ENCODE peak calls at places on chromosomes 4 and X, in ten cellular contexts. One of them, this sample, is unnamed. For H3K4me1, the result is how much of the 10 kb centered on the place peaks cover.

GRCh38 chr4:84578540-84579409 is 4.2 kb upstream of the CDS1 start:
- DNase-seq in neuronal stem cell: no peak
- DNase-seq in pancreas: no peak
- DNase-seq in aorta: no peak
- DNase-seq in left ventricle myocardium inferior: no peak
- DNase-seq in ascending aorta: no peak
- DNase-seq in spleen: no peak
- DNase-seq in ovary: no peak
- DNase-seq in CD8-positive, alpha-beta T cell: no peak
- DNase-seq in IMR-90: peak
- DNase-seq in this sample: no peak

GRCh38 chr4:20625460-20625859 is 74.8 kb upstream of the PACRGL start:
- DNase-seq in neuronal stem cell: no peak
- DNase-seq in pancreas: no peak
- DNase-seq in aorta: peak
- DNase-seq in left ventricle myocardium inferior: no peak
- DNase-seq in ascending aorta: peak
- DNase-seq in spleen: no peak
- DNase-seq in ovary: no peak
- DNase-seq in CD8-positive, alpha-beta T cell: no peak
- DNase-seq in IMR-90: no peak
- DNase-seq in this sample: no peak

GRCh38 chr4:120672558-120673147 is 249.9 kb downstream of the PRDM5 start:
- DNase-seq in neuronal stem cell: no peak
- DNase-seq in pancreas: no peak
- DNase-seq in aorta: no peak
- DNase-seq in left ventricle myocardium inferior: no peak
- DNase-seq in ascending aorta: no peak
- DNase-seq in spleen: no peak
- DNase-seq in ovary: no peak
- DNase-seq in CD8-positive, alpha-beta T cell: no peak
- DNase-seq in IMR-90: no peak
- DNase-seq in this sample: no peak

GRCh38 chrX:130086414-130087207 is 23.7 kb downstream of the ELF4 start:
- DNase-seq in neuronal stem cell: no peak
- DNase-seq in pancreas: no peak
- DNase-seq in aorta: no peak
- DNase-seq in left ventricle myocardium inferior: no peak
- DNase-seq in ascending aorta: no peak
- DNase-seq in spleen: peak
- DNase-seq in ovary: no peak
- DNase-seq in CD8-positive, alpha-beta T cell: peak
- DNase-seq in IMR-90: no peak
- DNase-seq in this sample: peak

GRCh38 chr4:166673911-166674310 is 560.4 kb downstream of the SPOCK3 start:
- DNase-seq in neuronal stem cell: no peak
- DNase-seq in pancreas: no peak
- DNase-seq in aorta: no peak
- DNase-seq in left ventricle myocardium inferior: no peak
- DNase-seq in ascending aorta: no peak
- DNase-seq in spleen: no peak
- DNase-seq in ovary: no peak
- DNase-seq in CD8-positive, alpha-beta T cell: no peak
- DNase-seq in IMR-90: no peak
- DNase-seq in this sample: no peak

GRCh38 chrX:90026730-90027129 is 105.0 kb downstream of the TGIF2LX start:
- DNase-seq in neuronal stem cell: no peak
- DNase-seq in pancreas: no peak
- DNase-seq in aorta: no peak
- DNase-seq in left ventricle myocardium inferior: no peak
- DNase-seq in ascending aorta: no peak
- DNase-seq in spleen: no peak
- DNase-seq in ovary: no peak
- DNase-seq in CD8-positive, alpha-beta T cell: no peak
- DNase-seq in IMR-90: no peak
- DNase-seq in this sample: no peak

GRCh38 chr4:124428648-124429047 is 283.9 kb downstream of the ANKRD50 start:
- DNase-seq in neuronal stem cell: no peak
- DNase-seq in pancreas: no peak
- DNase-seq in aorta: no peak
- DNase-seq in left ventricle myocardium inferior: no peak
- DNase-seq in ascending aorta: no peak
- DNase-seq in spleen: no peak
- DNase-seq in ovary: no peak
- DNase-seq in CD8-positive, alpha-beta T cell: no peak
- DNase-seq in IMR-90: no peak
- DNase-seq in this sample: no peak

GRCh38 chrX:2705036-2705435 is 13.9 kb downstream of the CD99 start:
- DNase-seq in neuronal stem cell: no peak
- DNase-seq in pancreas: no peak
- DNase-seq in aorta: no peak
- DNase-seq in left ventricle myocardium inferior: peak
- DNase-seq in ascending aorta: no peak
- DNase-seq in spleen: peak
- DNase-seq in ovary: no peak
- DNase-seq in CD8-positive, alpha-beta T cell: no peak
- DNase-seq in IMR-90: no peak
- DNase-seq in this sample: no peak

DNA sequence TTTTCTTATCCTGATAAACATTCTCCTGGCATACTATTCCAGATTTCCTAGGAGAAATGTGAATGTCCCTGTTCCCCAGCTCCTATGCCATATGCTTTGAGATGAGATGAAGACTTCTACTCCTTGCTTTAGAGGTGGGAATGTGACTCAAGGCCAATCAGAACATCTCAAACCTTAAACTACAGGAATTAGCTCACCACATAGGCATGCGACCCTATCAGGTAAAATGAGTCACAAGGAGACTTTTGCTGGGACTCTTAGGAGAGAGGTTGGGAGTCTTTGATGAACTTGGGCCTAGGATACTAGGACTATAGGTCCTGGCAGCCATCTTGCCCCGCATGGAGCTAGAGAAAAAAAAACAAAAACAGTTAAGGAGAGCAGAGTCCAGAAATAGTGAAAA is 5.8 kb upstream of the USO1 start:
- DNase-seq in neuronal stem cell: no peak
- DNase-seq in pancreas: no peak
- DNase-seq in aorta: no peak
- DNase-seq in left ventricle myocardium inferior: no peak
- DNase-seq in ascending aorta: no peak
- DNase-seq in spleen: no peak
- DNase-seq in ovary: no peak
- DNase-seq in CD8-positive, alpha-beta T cell: no peak
- DNase-seq in IMR-90: peak
- DNase-seq in this sample: peak
- H3K4me1 ChIP-seq in neuronal stem cell: under half
- H3K4me1 ChIP-seq in pancreas: under half
- H3K4me1 ChIP-seq in aorta: under half
- H3K4me1 ChIP-seq in left ventricle myocardium inferior: under half
- H3K4me1 ChIP-seq in ascending aorta: under half
- H3K4me1 ChIP-seq in spleen: under half
- H3K4me1 ChIP-seq in ovary: under half
- H3K4me1 ChIP-seq in CD8-positive, alpha-beta T cell: under half
- H3K4me1 ChIP-seq in IMR-90: under half
- H3K4me1 ChIP-seq in this sample: under half

GRCh38 chr4:183399166-183399565 is 45.3 kb upstream of the CDKN2AIP start:
- DNase-seq in neuronal stem cell: no peak
- DNase-seq in pancreas: no peak
- DNase-seq in aorta: no peak
- DNase-seq in left ventricle myocardium inferior: no peak
- DNase-seq in ascending aorta: no peak
- DNase-seq in spleen: no peak
- DNase-seq in ovary: no peak
- DNase-seq in CD8-positive, alpha-beta T cell: no peak
- DNase-seq in IMR-90: no peak
- DNase-seq in this sample: no peak

GRCh38 chr4:183398298-183399129 is 45.9 kb upstream of the CDKN2AIP start:
- DNase-seq in neuronal stem cell: peak
- DNase-seq in pancreas: peak
- DNase-seq in aorta: peak
- DNase-seq in left ventricle myocardium inferior: peak
- DNase-seq in ascending aorta: no peak
- DNase-seq in spleen: peak
- DNase-seq in ovary: peak
- DNase-seq in CD8-positive, alpha-beta T cell: peak
- DNase-seq in IMR-90: peak
- DNase-seq in this sample: peak

GRCh38 chr4:183397741-183398297 is 46.6 kb upstream of the CDKN2AIP start:
- DNase-seq in neuronal stem cell: no peak
- DNase-seq in pancreas: no peak
- DNase-seq in aorta: no peak
- DNase-seq in left ventricle myocardium inferior: no peak
- DNase-seq in ascending aorta: no peak
- DNase-seq in spleen: no peak
- DNase-seq in ovary: no peak
- DNase-seq in CD8-positive, alpha-beta T cell: no peak
- DNase-seq in IMR-90: no peak
- DNase-seq in this sample: no peak

GRCh38 chr4:183400035-183400434 is 44.4 kb upstream of the CDKN2AIP start:
- DNase-seq in neuronal stem cell: no peak
- DNase-seq in pancreas: no peak
- DNase-seq in aorta: no peak
- DNase-seq in left ventricle myocardium inferior: no peak
- DNase-seq in ascending aorta: no peak
- DNase-seq in spleen: no peak
- DNase-seq in ovary: no peak
- DNase-seq in CD8-positive, alpha-beta T cell: no peak
- DNase-seq in IMR-90: no peak
- DNase-seq in this sample: no peak

DNA sequence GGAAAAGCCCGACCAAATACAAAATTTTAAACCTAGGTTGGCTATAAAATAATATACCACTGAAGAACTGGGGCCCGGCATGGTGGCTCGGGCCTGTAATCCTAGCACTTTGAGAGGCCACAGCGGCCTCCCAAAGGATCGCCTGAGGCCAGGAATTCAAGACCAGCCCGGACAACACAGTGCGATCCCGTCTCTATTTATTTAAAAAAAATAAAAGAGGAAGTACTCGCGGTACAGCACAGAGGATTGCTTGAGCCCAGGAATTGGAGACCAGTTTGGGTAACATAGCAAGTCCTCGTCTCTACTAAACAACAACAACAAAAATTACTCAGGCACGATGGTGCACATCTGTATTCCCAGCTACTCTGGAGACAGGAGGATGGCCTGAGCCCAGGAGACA is 44.8 kb upstream of the CDKN2AIP start:
- DNase-seq in neuronal stem cell: no peak
- DNase-seq in pancreas: no peak
- DNase-seq in aorta: no peak
- DNase-seq in left ventricle myocardium inferior: no peak
- DNase-seq in ascending aorta: no peak
- DNase-seq in spleen: no peak
- DNase-seq in ovary: no peak
- DNase-seq in CD8-positive, alpha-beta T cell: no peak
- DNase-seq in IMR-90: no peak
- DNase-seq in this sample: no peak
- H3K4me1 ChIP-seq in neuronal stem cell: under half
- H3K4me1 ChIP-seq in pancreas: under half
- H3K4me1 ChIP-seq in aorta: under half
- H3K4me1 ChIP-seq in left ventricle myocardium inferior: under half
- H3K4me1 ChIP-seq in ascending aorta: under half
- H3K4me1 ChIP-seq in spleen: under half
- H3K4me1 ChIP-seq in ovary: under half
- H3K4me1 ChIP-seq in CD8-positive, alpha-beta T cell: under half
- H3K4me1 ChIP-seq in IMR-90: under half
- H3K4me1 ChIP-seq in this sample: under half

GRCh38 chrX:153881281-153881680 is 4.7 kb downstream of the L1CAM start:
- DNase-seq in neuronal stem cell: no peak
- DNase-seq in pancreas: no peak
- DNase-seq in aorta: no peak
- DNase-seq in left ventricle myocardium inferior: no peak
- DNase-seq in ascending aorta: no peak
- DNase-seq in spleen: no peak
- DNase-seq in ovary: no peak
- DNase-seq in CD8-positive, alpha-beta T cell: no peak
- DNase-seq in IMR-90: no peak
- DNase-seq in this sample: peak

GRCh38 chrX:153882557-153882956 is 3.4 kb downstream of the L1CAM start:
- DNase-seq in neuronal stem cell: no peak
- DNase-seq in pancreas: no peak
- DNase-seq in aorta: no peak
- DNase-seq in left ventricle myocardium inferior: no peak
- DNase-seq in ascending aorta: no peak
- DNase-seq in spleen: no peak
- DNase-seq in ovary: no peak
- DNase-seq in CD8-positive, alpha-beta T cell: no peak
- DNase-seq in IMR-90: no peak
- DNase-seq in this sample: no peak

GRCh38 chrX:153883163-153883843 is 2.7 kb downstream of the L1CAM start:
- DNase-seq in neuronal stem cell: no peak
- DNase-seq in pancreas: no peak
- DNase-seq in aorta: no peak
- DNase-seq in left ventricle myocardium inferior: no peak
- DNase-seq in ascending aorta: no peak
- DNase-seq in spleen: no peak
- DNase-seq in ovary: no peak
- DNase-seq in CD8-positive, alpha-beta T cell: no peak
- DNase-seq in IMR-90: no peak
- DNase-seq in this sample: no peak

GRCh38 chrX:153880440-153880815 is 5.5 kb downstream of the L1CAM start:
- DNase-seq in neuronal stem cell: no peak
- DNase-seq in pancreas: no peak
- DNase-seq in aorta: no peak
- DNase-seq in left ventricle myocardium inferior: no peak
- DNase-seq in ascending aorta: no peak
- DNase-seq in spleen: peak
- DNase-seq in ovary: no peak
- DNase-seq in CD8-positive, alpha-beta T cell: no peak
- DNase-seq in IMR-90: no peak
- DNase-seq in this sample: peak

GRCh38 chrX:153882086-153882498 is 3.9 kb downstream of the L1CAM start:
- DNase-seq in neuronal stem cell: no peak
- DNase-seq in pancreas: no peak
- DNase-seq in aorta: no peak
- DNase-seq in left ventricle myocardium inferior: no peak
- DNase-seq in ascending aorta: no peak
- DNase-seq in spleen: no peak
- DNase-seq in ovary: no peak
- DNase-seq in CD8-positive, alpha-beta T cell: no peak
- DNase-seq in IMR-90: peak
- DNase-seq in this sample: no peak
- H3K4me1 ChIP-seq in neuronal stem cell: under half
- H3K4me1 ChIP-seq in pancreas: under half
- H3K4me1 ChIP-seq in aorta: under half
- H3K4me1 ChIP-seq in left ventricle myocardium inferior: under half
- H3K4me1 ChIP-seq in ascending aorta: under half
- H3K4me1 ChIP-seq in spleen: under half
- H3K4me1 ChIP-seq in ovary: under half
- H3K4me1 ChIP-seq in CD8-positive, alpha-beta T cell: under half
- H3K4me1 ChIP-seq in IMR-90: under half
- H3K4me1 ChIP-seq in this sample: under half

GRCh38 chr4:7206385-7206784 is 14.0 kb downstream of the SORCS2 start:
- DNase-seq in neuronal stem cell: no peak
- DNase-seq in pancreas: no peak
- DNase-seq in aorta: peak
- DNase-seq in left ventricle myocardium inferior: peak
- DNase-seq in ascending aorta: peak
- DNase-seq in spleen: no peak
- DNase-seq in ovary: peak
- DNase-seq in CD8-positive, alpha-beta T cell: no peak
- DNase-seq in IMR-90: peak
- DNase-seq in this sample: peak

GRCh38 chr4:7209699-7210098 is 17.4 kb downstream of the SORCS2 start:
- DNase-seq in neuronal stem cell: no peak
- DNase-seq in pancreas: no peak
- DNase-seq in aorta: no peak
- DNase-seq in left ventricle myocardium inferior: no peak
- DNase-seq in ascending aorta: no peak
- DNase-seq in spleen: no peak
- DNase-seq in ovary: no peak
- DNase-seq in CD8-positive, alpha-beta T cell: no peak
- DNase-seq in IMR-90: no peak
- DNase-seq in this sample: no peak

GRCh38 chr4:7208509-7209451 is 16.4 kb downstream of the SORCS2 start:
- DNase-seq in neuronal stem cell: no peak
- DNase-seq in pancreas: no peak
- DNase-seq in aorta: no peak
- DNase-seq in left ventricle myocardium inferior: no peak
- DNase-seq in ascending aorta: no peak
- DNase-seq in spleen: no peak
- DNase-seq in ovary: no peak
- DNase-seq in CD8-positive, alpha-beta T cell: no peak
- DNase-seq in IMR-90: no peak
- DNase-seq in this sample: no peak

GRCh38 chr4:7206856-7207567 is 14.7 kb downstream of the SORCS2 start:
- DNase-seq in neuronal stem cell: peak
- DNase-seq in pancreas: peak
- DNase-seq in aorta: peak
- DNase-seq in left ventricle myocardium inferior: peak
- DNase-seq in ascending aorta: peak
- DNase-seq in spleen: no peak
- DNase-seq in ovary: peak
- DNase-seq in CD8-positive, alpha-beta T cell: no peak
- DNase-seq in IMR-90: peak
- DNase-seq in this sample: peak

DNA sequence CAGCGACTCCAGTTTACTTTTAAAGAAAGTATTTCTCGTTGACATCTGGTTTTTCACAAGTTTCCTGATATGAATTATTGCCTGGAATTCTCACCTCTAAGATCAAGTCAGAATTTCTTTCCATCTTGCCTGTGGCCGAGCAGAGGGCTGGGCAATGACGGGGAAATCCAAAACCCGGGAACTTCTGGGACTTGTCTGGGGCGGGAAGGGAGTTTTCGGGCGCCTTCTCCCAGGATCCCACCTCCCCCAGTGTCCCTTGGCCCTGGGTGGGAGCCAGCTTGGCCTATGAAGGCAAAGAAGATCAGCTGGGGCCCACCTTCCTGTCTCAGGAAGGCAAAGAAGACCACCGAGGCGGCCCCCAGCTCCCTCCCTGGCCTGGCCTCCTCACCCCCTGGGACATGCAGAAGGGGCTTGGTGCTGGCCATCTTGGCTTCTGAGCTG is 15.5 kb downstream of the SORCS2 start:
- DNase-seq in neuronal stem cell: no peak
- DNase-seq in pancreas: no peak
- DNase-seq in aorta: no peak
- DNase-seq in left ventricle myocardium inferior: no peak
- DNase-seq in ascending aorta: no peak
- DNase-seq in spleen: no peak
- DNase-seq in ovary: no peak
- DNase-seq in CD8-positive, alpha-beta T cell: no peak
- DNase-seq in IMR-90: no peak
- DNase-seq in this sample: no peak
- H3K4me1 ChIP-seq in neuronal stem cell: under half
- H3K4me1 ChIP-seq in pancreas: under half
- H3K4me1 ChIP-seq in aorta: under half
- H3K4me1 ChIP-seq in left ventricle myocardium inferior: under half
- H3K4me1 ChIP-seq in ascending aorta: under half
- H3K4me1 ChIP-seq in spleen: under half
- H3K4me1 ChIP-seq in ovary: under half
- H3K4me1 ChIP-seq in CD8-positive, alpha-beta T cell: under half
- H3K4me1 ChIP-seq in IMR-90: under half
- H3K4me1 ChIP-seq in this sample: under half